ENCODE peak calls at places on chromosomes 16 and 17, in seven cellular contexts. One of them, this sample, is unnamed.

GRCh38 chr16:9797306-9797705 is 384.9 kb downstream of the GRIN2A start:
- DNase-seq in stimulated activated CD4-positive, alpha-beta T cell treated with anti-CD3 and anti-CD28 coated beads, Interleukin-2, amount 100 ng/mL, for 24 hours: no peak
- DNase-seq in DMS153: peak
- DNase-seq in body of pancreas: no peak
- DNase-seq in HFFc6: no peak
- DNase-seq in NCI-H1417 treated with DMSO at 0.1 percent for 48 hours: no peak
- DNase-seq in H54: peak
- DNase-seq in this sample: no peak

GRCh38 chr16:19130852-19131808 is 17.4 kb downstream of the ITPRIPL2 start:
- DNase-seq in stimulated activated CD4-positive, alpha-beta T cell treated with anti-CD3 and anti-CD28 coated beads, Interleukin-2, amount 100 ng/mL, for 24 hours: no peak
- DNase-seq in DMS153: peak
- DNase-seq in body of pancreas: no peak
- DNase-seq in HFFc6: peak
- DNase-seq in NCI-H1417 treated with DMSO at 0.1 percent for 48 hours: no peak
- DNase-seq in H54: no peak
- DNase-seq in this sample: no peak

GRCh38 chr17:39979021-39979660 is 1.5 kb upstream of the PSMD3 start:
- DNase-seq in stimulated activated CD4-positive, alpha-beta T cell treated with anti-CD3 and anti-CD28 coated beads, Interleukin-2, amount 100 ng/mL, for 24 hours: no peak
- DNase-seq in DMS153: no peak
- DNase-seq in body of pancreas: no peak
- DNase-seq in HFFc6: peak
- DNase-seq in NCI-H1417 treated with DMSO at 0.1 percent for 48 hours: no peak
- DNase-seq in H54: peak
- DNase-seq in this sample: no peak

GRCh38 chr17:41913798-41914197 is 5.0 kb downstream of the ACLY start:
- DNase-seq in stimulated activated CD4-positive, alpha-beta T cell treated with anti-CD3 and anti-CD28 coated beads, Interleukin-2, amount 100 ng/mL, for 24 hours: no peak
- DNase-seq in DMS153: no peak
- DNase-seq in body of pancreas: no peak
- DNase-seq in HFFc6: no peak
- DNase-seq in NCI-H1417 treated with DMSO at 0.1 percent for 48 hours: no peak
- DNase-seq in H54: no peak
- DNase-seq in this sample: no peak

GRCh38 chr16:78995441-78995840 is 605.1 kb downstream of the MAF start:
- DNase-seq in stimulated activated CD4-positive, alpha-beta T cell treated with anti-CD3 and anti-CD28 coated beads, Interleukin-2, amount 100 ng/mL, for 24 hours: no peak
- DNase-seq in DMS153: no peak
- DNase-seq in body of pancreas: no peak
- DNase-seq in HFFc6: no peak
- DNase-seq in NCI-H1417 treated with DMSO at 0.1 percent for 48 hours: no peak
- DNase-seq in H54: no peak
- DNase-seq in this sample: no peak

GRCh38 chr17:31052187-31052889 is 42.4 kb upstream of the NF1 start:
- DNase-seq in stimulated activated CD4-positive, alpha-beta T cell treated with anti-CD3 and anti-CD28 coated beads, Interleukin-2, amount 100 ng/mL, for 24 hours: no peak
- DNase-seq in DMS153: no peak
- DNase-seq in body of pancreas: peak
- DNase-seq in HFFc6: peak
- DNase-seq in NCI-H1417 treated with DMSO at 0.1 percent for 48 hours: no peak
- DNase-seq in H54: peak
- DNase-seq in this sample: no peak

GRCh38 chr17:60106377-60107059 is 27.8 kb upstream of the HEATR6 start:
- DNase-seq in stimulated activated CD4-positive, alpha-beta T cell treated with anti-CD3 and anti-CD28 coated beads, Interleukin-2, amount 100 ng/mL, for 24 hours: no peak
- DNase-seq in DMS153: no peak
- DNase-seq in body of pancreas: no peak
- DNase-seq in HFFc6: peak
- DNase-seq in NCI-H1417 treated with DMSO at 0.1 percent for 48 hours: no peak
- DNase-seq in H54: peak
- DNase-seq in this sample: peak

GRCh38 chr17:29956225-29956624 is 14.8 kb downstream of the EFCAB5 start:
- DNase-seq in stimulated activated CD4-positive, alpha-beta T cell treated with anti-CD3 and anti-CD28 coated beads, Interleukin-2, amount 100 ng/mL, for 24 hours: no peak
- DNase-seq in DMS153: no peak
- DNase-seq in body of pancreas: no peak
- DNase-seq in HFFc6: no peak
- DNase-seq in NCI-H1417 treated with DMSO at 0.1 percent for 48 hours: no peak
- DNase-seq in H54: no peak
- DNase-seq in this sample: no peak

GRCh38 chr17:40290629-40291296 is 3.1 kb downstream of the CDC6 start:
- DNase-seq in stimulated activated CD4-positive, alpha-beta T cell treated with anti-CD3 and anti-CD28 coated beads, Interleukin-2, amount 100 ng/mL, for 24 hours: no peak
- DNase-seq in DMS153: peak
- DNase-seq in body of pancreas: peak
- DNase-seq in HFFc6: peak
- DNase-seq in NCI-H1417 treated with DMSO at 0.1 percent for 48 hours: no peak
- DNase-seq in H54: no peak
- DNase-seq in this sample: peak

GRCh38 chr17:6330936-6331335 is 104.0 kb downstream of the AIPL1 start:
- DNase-seq in stimulated activated CD4-positive, alpha-beta T cell treated with anti-CD3 and anti-CD28 coated beads, Interleukin-2, amount 100 ng/mL, for 24 hours: no peak
- DNase-seq in DMS153: no peak
- DNase-seq in body of pancreas: no peak
- DNase-seq in HFFc6: no peak
- DNase-seq in NCI-H1417 treated with DMSO at 0.1 percent for 48 hours: no peak
- DNase-seq in H54: no peak
- DNase-seq in this sample: no peak

GRCh38 chr17:60153606-60154355 is 4.0 kb downstream of the CA4 start:
- DNase-seq in stimulated activated CD4-positive, alpha-beta T cell treated with anti-CD3 and anti-CD28 coated beads, Interleukin-2, amount 100 ng/mL, for 24 hours: no peak
- DNase-seq in DMS153: no peak
- DNase-seq in body of pancreas: no peak
- DNase-seq in HFFc6: no peak
- DNase-seq in NCI-H1417 treated with DMSO at 0.1 percent for 48 hours: no peak
- DNase-seq in H54: no peak
- DNase-seq in this sample: no peak

GRCh38 chr16:747978-748746 is 7.4 kb upstream of the CIAO3 start:
- DNase-seq in stimulated activated CD4-positive, alpha-beta T cell treated with anti-CD3 and anti-CD28 coated beads, Interleukin-2, amount 100 ng/mL, for 24 hours: no peak
- DNase-seq in DMS153: no peak
- DNase-seq in body of pancreas: no peak
- DNase-seq in HFFc6: no peak
- DNase-seq in NCI-H1417 treated with DMSO at 0.1 percent for 48 hours: no peak
- DNase-seq in H54: no peak
- DNase-seq in this sample: no peak

GRCh38 chr16:87569601-87570559 is 32.4 kb upstream of the JPH3 start:
- DNase-seq in stimulated activated CD4-positive, alpha-beta T cell treated with anti-CD3 and anti-CD28 coated beads, Interleukin-2, amount 100 ng/mL, for 24 hours: no peak
- DNase-seq in DMS153: no peak
- DNase-seq in body of pancreas: no peak
- DNase-seq in HFFc6: no peak
- DNase-seq in NCI-H1417 treated with DMSO at 0.1 percent for 48 hours: no peak
- DNase-seq in H54: no peak
- DNase-seq in this sample: no peak

GRCh38 chr16:69804283-69804682 is 42.2 kb downstream of the WWP2 start:
- DNase-seq in stimulated activated CD4-positive, alpha-beta T cell treated with anti-CD3 and anti-CD28 coated beads, Interleukin-2, amount 100 ng/mL, for 24 hours: no peak
- DNase-seq in DMS153: no peak
- DNase-seq in body of pancreas: no peak
- DNase-seq in HFFc6: no peak
- DNase-seq in NCI-H1417 treated with DMSO at 0.1 percent for 48 hours: no peak
- DNase-seq in H54: no peak
- DNase-seq in this sample: no peak

GRCh38 chr17:30550512-30551273 is 73.5 kb downstream of the GOSR1 start:
- DNase-seq in stimulated activated CD4-positive, alpha-beta T cell treated with anti-CD3 and anti-CD28 coated beads, Interleukin-2, amount 100 ng/mL, for 24 hours: no peak
- DNase-seq in DMS153: no peak
- DNase-seq in body of pancreas: no peak
- DNase-seq in HFFc6: peak
- DNase-seq in NCI-H1417 treated with DMSO at 0.1 percent for 48 hours: no peak
- DNase-seq in H54: peak
- DNase-seq in this sample: no peak

GRCh38 chr17:41689497-41690299 is 1.0 kb downstream of the EIF1 start:
- DNase-seq in stimulated activated CD4-positive, alpha-beta T cell treated with anti-CD3 and anti-CD28 coated beads, Interleukin-2, amount 100 ng/mL, for 24 hours: peak
- DNase-seq in DMS153: peak
- DNase-seq in body of pancreas: peak
- DNase-seq in HFFc6: peak
- DNase-seq in NCI-H1417 treated with DMSO at 0.1 percent for 48 hours: no peak
- DNase-seq in H54: no peak
- DNase-seq in this sample: peak

GRCh38 chr17:37170881-37171460 is 204.8 kb upstream of the C17orf78 start:
- DNase-seq in stimulated activated CD4-positive, alpha-beta T cell treated with anti-CD3 and anti-CD28 coated beads, Interleukin-2, amount 100 ng/mL, for 24 hours: no peak
- DNase-seq in DMS153: no peak
- DNase-seq in body of pancreas: no peak
- DNase-seq in HFFc6: no peak
- DNase-seq in NCI-H1417 treated with DMSO at 0.1 percent for 48 hours: no peak
- DNase-seq in H54: no peak
- DNase-seq in this sample: no peak